ENCODE peak calls at places on chromosomes 6 and 20, in five cellular contexts. V, P, N, E and I are unnamed samples.

GRCh38 chr6:127851197-127851596 is 49.7 kb downstream of the THEMIS start:
- DNase-seq in V (peak), P (peak), N (no peak), E (no peak), I (peak)

GRCh38 chr6:8389034-8389818 is 46.1 kb downstream of the SLC35B3 start:
- DNase-seq in V (no peak), P (no peak), N (no peak), E (no peak), I (no peak)

GRCh38 chr6:32156891-32157290 is 3.0 kb downstream of the PPT2 start:
- DNase-seq in V (no peak), P (no peak), N (no peak), E (no peak), I (no peak)

GRCh38 chr20:36856691-36857635 is 19.0 kb upstream of the TLDC2 start:
- DNase-seq in V (peak), P (no peak), N (no peak), E (peak), I (no peak)

GRCh38 chr20:51318058-51318960 is 224.2 kb downstream of the NFATC2 start:
- DNase-seq in V (peak), P (no peak), N (peak), E (no peak), I (no peak)

GRCh38 chr6:90284745-90285481 is 11.7 kb downstream of the BACH2 start:
- DNase-seq in V (peak), P (no peak), N (no peak), E (no peak), I (no peak)

GRCh38 chr6:106866875-106867658 is 107.5 kb downstream of the CD24 start:
- DNase-seq in V (no peak), P (no peak), N (no peak), E (no peak), I (no peak)

GRCh38 chr6:11604836-11605506 is 67.4 kb downstream of the TMEM170B start:
- DNase-seq in V (no peak), P (no peak), N (no peak), E (no peak), I (no peak)

GRCh38 chr20:45459606-45460005 is 9.9 kb upstream of the WFDC2 start:
- DNase-seq in V (peak), P (no peak), N (peak), E (no peak), I (no peak)

GRCh38 chr6:43149260-43149659 is 21.8 kb upstream of the SRF start:
- DNase-seq in V (peak), P (no peak), N (no peak), E (no peak), I (no peak)

GRCh38 chr6:153214439-153214838 is 83.4 kb upstream of the RGS17 start:
- DNase-seq in V (no peak), P (no peak), N (no peak), E (no peak), I (no peak)

GRCh38 chr20:49594143-49594928 is 26.4 kb upstream of the PTGIS start:
- DNase-seq in V (peak), P (peak), N (no peak), E (peak), I (no peak)

GRCh38 chr6:138765896-138766487 is 7.6 kb upstream of the CCDC28A start:
- DNase-seq in V (peak), P (peak), N (peak), E (no peak), I (no peak)

GRCh38 chr6:161003336-161003735 is 11.8 kb downstream of the MAP3K4 start:
- DNase-seq in V (peak), P (no peak), N (no peak), E (no peak), I (no peak)

GRCh38 chr6:108837236-108837971 is 10.8 kb upstream of the ARMC2 start:
- DNase-seq in V (peak), P (no peak), N (no peak), E (no peak), I (no peak)

GRCh38 chr6:26056583-26057350 is 30.5 kb upstream of the HFE start:
- DNase-seq in V (peak), P (no peak), N (peak), E (peak), I (no peak)

GRCh38 chr6:14876778-14877613 is 368.9 kb upstream of the JARID2 start:
- DNase-seq in V (peak), P (no peak), N (no peak), E (no peak), I (peak)

GRCh38 chr6:31113861-31114539 is 600 bp upstream of the PSORS1C1 start:
- DNase-seq in V (peak), P (peak), N (no peak), E (no peak), I (peak)

GRCh38 chr20:34705008-34705382 is 851 bp downstream of the TP53INP2 start:
- DNase-seq in V (no peak), P (no peak), N (no peak), E (no peak), I (no peak)

GRCh38 chr6:132053523-132053922 is 102.4 kb upstream of the CCN2 start:
- DNase-seq in V (peak), P (no peak), N (no peak), E (no peak), I (peak)

GRCh38 chr6:166997768-166998255 is 1.4 kb upstream of the CEP43 start:
- DNase-seq in V (peak), P (peak), N (peak), E (peak), I (no peak)

GRCh38 chr6:32885698-32886286 is 31.8 kb downstream of the PSMB9 start:
- DNase-seq in V (peak), P (peak), N (peak), E (no peak), I (no peak)

GRCh38 chr6:5466459-5466858 is 205.1 kb downstream of the FARS2 start:
- DNase-seq in V (peak), P (peak), N (no peak), E (no peak), I (peak)

GRCh38 chr6:150865406-150866146 is at the start of gene MTHFD1L:
- DNase-seq in V (peak), P (peak), N (peak), E (peak), I (peak)

GRCh38 chr20:41072919-41073318 is 44.3 kb downstream of the TOP1 start:
- DNase-seq in V (no peak), P (no peak), N (no peak), E (no peak), I (no peak)

GRCh38 chr6:135664527-135664926 is 167.0 kb upstream of the AHI1 start:
- DNase-seq in V (no peak), P (no peak), N (no peak), E (no peak), I (no peak)

GRCh38 chr20:62367483-62368302 is 581 bp upstream of the LAMA5 start:
- DNase-seq in V (no peak), P (no peak), N (no peak), E (no peak), I (no peak)

GRCh38 chr6:170510631-170511030 is 42.5 kb downstream of the PSMB1 start:
- DNase-seq in V (no peak), P (no peak), N (no peak), E (no peak), I (no peak)

GRCh38 chr6:30913721-30914075 is 340 bp upstream of the VARS2 start:
- DNase-seq in V (no peak), P (no peak), N (no peak), E (no peak), I (no peak)

GRCh38 chr20:36462440-36463211 is 78.7 kb upstream of the MYL9 start:
- DNase-seq in V (no peak), P (no peak), N (no peak), E (peak), I (no peak)

GRCh38 chr20:14712302-14712739 is 374.9 kb upstream of the FLRT3 start:
- DNase-seq in V (peak), P (peak), N (peak), E (no peak), I (no peak)

GRCh38 chr6:44138717-44139350 is 11.5 kb downstream of the TMEM63B start:
- DNase-seq in V (no peak), P (no peak), N (no peak), E (no peak), I (no peak)

GRCh38 chr20:46057856-46058655 is 29.0 kb downstream of the SLC12A5 start:
- DNase-seq in V (peak), P (no peak), N (no peak), E (peak), I (no peak)

GRCh38 chr6:154907293-154907692 is 87.8 kb upstream of the TIAM2 start:
- DNase-seq in V (peak), P (no peak), N (no peak), E (no peak), I (no peak)

GRCh38 chr20:43243672-43244269 is 54.1 kb upstream of the PTPRT start:
- DNase-seq in V (no peak), P (no peak), N (peak), E (no peak), I (no peak)
- TF ChIP-seq CTCF in V (no peak), P (peak), N (peak), E (peak), I (peak)

DNA sequence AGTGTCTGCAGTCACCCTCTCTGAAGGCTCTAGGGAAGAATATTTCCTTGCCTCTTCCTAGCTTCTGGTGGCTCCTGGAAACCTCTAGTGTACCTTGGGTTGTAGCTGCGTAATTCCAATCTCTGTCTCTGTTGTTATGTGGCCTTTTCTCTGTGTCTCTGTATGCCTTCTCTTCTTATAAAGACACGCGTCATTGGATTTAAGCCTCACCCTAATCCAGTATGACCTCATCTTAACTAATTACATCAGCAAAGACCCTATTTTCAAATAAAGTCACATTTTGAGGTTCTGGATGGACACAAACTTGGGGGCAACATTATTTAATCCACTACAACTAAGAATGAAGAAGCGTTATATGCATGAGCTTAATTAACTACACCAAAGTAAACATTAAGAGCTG is 111.4 kb upstream of the ZNF184 start:
- DNase-seq in V (no peak), P (no peak), N (no peak), E (no peak), I (no peak)
- H3K4me3 ChIP-seq in V (no peak), P (no peak), N (no peak), E (no peak), I (no peak)

GRCh38 chr20:43404880-43405279 is 52.8 kb upstream of the SRSF6 start:
- DNase-seq in V (no peak), P (no peak), N (peak), E (no peak), I (no peak)

DNA sequence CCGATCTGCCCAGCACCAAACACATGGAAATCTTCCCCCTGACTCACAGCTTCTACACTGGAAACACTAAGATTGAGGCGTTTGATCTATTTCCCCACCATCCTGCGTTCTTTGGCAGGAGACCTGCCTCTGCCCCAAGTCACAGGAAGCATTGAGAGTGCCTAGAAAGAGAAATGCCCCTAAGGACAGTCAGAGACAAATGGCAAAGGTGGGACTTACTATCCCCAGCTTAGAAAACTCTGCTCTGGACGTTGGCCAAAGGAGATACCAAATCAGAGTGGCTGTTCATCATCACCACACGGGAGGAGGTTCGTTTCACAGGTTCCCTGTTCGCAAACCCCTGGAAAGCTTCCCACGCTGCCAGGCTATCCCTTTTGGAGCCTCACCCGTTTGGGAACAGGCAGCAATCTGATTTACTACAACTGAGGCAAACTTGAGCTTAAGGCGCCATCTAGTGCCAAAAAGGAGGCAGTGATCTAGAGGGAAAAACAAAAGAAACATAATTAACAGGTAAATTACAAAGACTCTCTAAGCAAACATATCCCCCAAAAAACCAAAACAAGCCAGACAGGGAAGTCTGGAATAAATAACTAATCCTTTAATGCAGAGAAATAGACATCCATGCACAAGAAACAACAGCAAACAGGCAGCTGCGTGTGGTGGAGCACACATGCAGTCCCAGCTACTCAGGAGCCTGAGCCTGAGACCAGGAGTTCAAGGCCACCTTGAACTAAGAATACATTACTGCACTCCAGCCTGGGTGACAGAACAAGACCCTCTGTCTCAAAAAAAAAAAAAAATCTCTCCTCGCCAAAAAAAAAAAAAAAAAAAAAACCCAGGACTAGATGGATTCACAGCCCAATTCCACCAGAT is 48.4 kb upstream of the SRSF6 start:
- DNase-seq in V (peak), P (no peak), N (no peak), E (no peak), I (no peak)
- TF ChIP-seq CTCF in V (peak), P (peak), N (peak), E (peak), I (peak)

DNA sequence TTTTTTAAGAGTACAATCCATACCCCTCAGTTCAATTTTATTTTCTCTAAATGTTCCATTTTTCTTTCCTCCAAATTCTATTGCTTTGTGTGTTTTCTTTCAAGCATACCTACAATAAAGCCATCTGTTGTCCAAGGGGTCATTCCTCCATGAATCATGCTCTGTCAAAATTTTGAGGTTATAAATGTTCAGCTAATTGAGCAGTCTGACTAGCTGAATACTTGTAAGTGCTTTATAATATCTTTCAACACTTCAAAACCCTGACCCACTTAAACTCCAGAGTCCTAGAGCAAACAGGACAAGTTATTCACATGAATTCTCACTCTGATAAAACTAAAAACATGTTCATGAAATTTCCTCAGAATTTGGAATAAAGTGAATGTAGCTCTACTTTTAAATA is 33.4 kb upstream of the EYA4 start:
- DNase-seq in V (no peak), P (no peak), N (no peak), E (no peak), I (no peak)
- H3K4me3 ChIP-seq in V (no peak), P (no peak), N (no peak), E (no peak), I (no peak)

DNA sequence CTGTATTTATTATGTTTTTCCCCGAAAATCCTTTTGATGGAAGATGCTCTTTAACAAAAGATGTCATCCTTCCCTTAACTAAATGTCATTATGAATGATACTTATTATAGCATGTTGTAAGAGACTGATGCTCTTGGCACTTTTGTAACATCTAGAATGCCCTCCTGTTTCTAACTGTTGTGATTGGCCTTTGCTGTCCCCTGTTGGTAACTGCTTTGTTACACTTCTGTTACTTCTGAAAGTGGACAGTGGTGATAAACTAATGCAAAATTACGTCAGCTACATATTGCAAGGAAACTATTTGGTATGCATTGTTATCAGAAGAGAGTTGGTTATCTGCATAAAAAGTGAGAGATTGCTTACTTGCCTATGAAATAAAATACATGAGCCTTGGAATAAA is 5.8 kb downstream of the TTK start:
- DNase-seq in V (no peak), P (no peak), N (no peak), E (no peak), I (no peak)
- TF ChIP-seq CTCF in V (no peak), P (no peak), N (no peak), E (no peak), I (no peak)

DNA sequence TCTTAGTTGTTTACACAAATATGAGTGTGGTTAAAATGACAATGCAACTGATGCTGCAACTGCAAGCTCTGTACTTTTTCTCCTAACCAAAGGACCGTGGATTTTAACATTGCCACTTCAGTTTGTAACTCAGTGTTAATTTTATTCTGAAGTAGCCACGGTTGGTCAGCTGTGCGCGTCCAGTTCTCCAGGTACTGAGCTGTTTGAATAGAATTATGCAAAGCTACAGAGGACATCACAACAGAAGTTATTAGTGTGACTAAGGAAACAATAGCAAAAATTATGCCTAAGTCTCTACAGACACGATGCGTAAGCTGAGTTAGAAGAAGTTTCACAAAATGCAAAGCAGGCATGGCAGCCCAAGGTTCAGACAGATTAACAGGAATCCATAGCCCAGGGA is 4.4 kb upstream of the ABHD12 start:
- DNase-seq in V (no peak), P (no peak), N (no peak), E (no peak), I (no peak)
- H3K4me3 ChIP-seq in V (no peak), P (no peak), N (no peak), E (no peak), I (no peak)

GRCh38 chr6:55955684-55956083 is 80.3 kb upstream of the BMP5 start:
- DNase-seq in V (no peak), P (no peak), N (no peak), E (no peak), I (no peak)

GRCh38 chr6:55957961-55958422 is 82.6 kb upstream of the BMP5 start:
- DNase-seq in V (no peak), P (peak), N (no peak), E (no peak), I (no peak)

GRCh38 chr6:55954436-55954835 is 79.0 kb upstream of the BMP5 start:
- DNase-seq in V (no peak), P (no peak), N (no peak), E (no peak), I (no peak)

GRCh38 chr6:55950071-55950814 is 74.9 kb upstream of the BMP5 start:
- DNase-seq in V (no peak), P (no peak), N (no peak), E (no peak), I (no peak)

DNA sequence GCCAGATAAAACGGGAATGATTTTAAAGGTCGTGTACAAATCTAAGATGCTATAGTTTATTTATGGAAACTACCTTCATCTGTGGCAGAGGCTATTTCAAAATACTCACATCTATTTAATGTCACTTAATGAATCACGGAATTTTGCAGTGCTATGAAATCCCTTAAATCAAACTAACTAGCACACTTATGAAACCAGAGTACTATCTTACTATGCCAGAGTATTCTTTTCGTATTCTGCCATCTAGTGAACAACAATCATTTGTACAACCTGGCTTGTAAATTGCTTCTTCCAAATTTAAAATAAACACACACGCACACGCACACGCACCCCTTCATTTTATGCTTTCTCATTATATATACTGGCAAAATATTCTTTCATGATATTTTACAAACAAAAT is 78.0 kb upstream of the BMP5 start:
- DNase-seq in V (peak), P (peak), N (peak), E (no peak), I (peak)
- TF ChIP-seq CTCF in V (peak), P (peak), N (peak), E (peak), I (no peak)